ENCODE peak calls at places on chromosome 10, in four cellular contexts. One of them, this sample, is unnamed.

GRCh38 chr10:132575320-132576201 is 38.0 kb downstream of the INPP5A start:
- DNase-seq in neural crest cell: no peak
- DNase-seq in lung: no peak
- DNase-seq in HTR-8/SVneo: no peak
- DNase-seq in this sample: no peak

GRCh38 chr10:46301721-46302479 is 15.1 kb downstream of the ANTXRL start:
- DNase-seq in neural crest cell: no peak
- DNase-seq in lung: no peak
- DNase-seq in HTR-8/SVneo: no peak
- DNase-seq in this sample: no peak

GRCh38 chr10:35300063-35300699 is 36.1 kb upstream of the CCNY start:
- DNase-seq in neural crest cell: no peak
- DNase-seq in lung: no peak
- DNase-seq in HTR-8/SVneo: peak; percentile 57
- DNase-seq in this sample: no peak

GRCh38 chr10:125629758-125630376 is 53.1 kb downstream of the TEX36 start:
- DNase-seq in neural crest cell: no peak
- DNase-seq in lung: no peak
- DNase-seq in HTR-8/SVneo: peak; percentile 15
- DNase-seq in this sample: no peak

GRCh38 chr10:4546500-4546899 is 279.5 kb upstream of the AKR1E2 start:
- DNase-seq in neural crest cell: no peak
- DNase-seq in lung: no peak
- DNase-seq in HTR-8/SVneo: no peak
- DNase-seq in this sample: no peak

GRCh38 chr10:101536800-101537199 is 51.3 kb downstream of the POLL start:
- DNase-seq in neural crest cell: no peak
- DNase-seq in lung: no peak
- DNase-seq in HTR-8/SVneo: no peak
- DNase-seq in this sample: no peak

GRCh38 chr10:106910666-106911065 is 253.8 kb downstream of the SORCS1 start:
- DNase-seq in neural crest cell: no peak
- DNase-seq in lung: no peak
- DNase-seq in HTR-8/SVneo: no peak
- DNase-seq in this sample: no peak

GRCh38 chr10:31121074-31121685 is 89.5 kb upstream of the ZNF438 start:
- DNase-seq in neural crest cell: no peak
- DNase-seq in lung: no peak
- DNase-seq in HTR-8/SVneo: no peak
- DNase-seq in this sample: no peak

GRCh38 chr10:92267343-92267742 is 23.5 kb downstream of the CPEB3 start:
- DNase-seq in neural crest cell: no peak
- DNase-seq in lung: no peak
- DNase-seq in HTR-8/SVneo: no peak
- DNase-seq in this sample: no peak

GRCh38 chr10:28248092-28248491 is 54.8 kb downstream of the MPP7 start:
- DNase-seq in neural crest cell: no peak
- DNase-seq in lung: no peak
- DNase-seq in HTR-8/SVneo: no peak
- DNase-seq in this sample: no peak

GRCh38 chr10:13712799-13713581 is 126.2 kb downstream of the PRPF18 start:
- DNase-seq in neural crest cell: no peak
- DNase-seq in lung: peak; percentile 71
- DNase-seq in HTR-8/SVneo: peak; percentile 87
- DNase-seq in this sample: no peak

GRCh38 chr10:111034598-111035310 is 42.1 kb upstream of the ADRA2A start:
- DNase-seq in neural crest cell: no peak
- DNase-seq in lung: no peak
- DNase-seq in HTR-8/SVneo: peak; percentile 3
- DNase-seq in this sample: no peak

GRCh38 chr10:73589538-73590126 is 1.5 kb downstream of the USP54 start:
- DNase-seq in neural crest cell: no peak
- DNase-seq in lung: no peak
- DNase-seq in HTR-8/SVneo: no peak
- DNase-seq in this sample: no peak

GRCh38 chr10:48550977-48551376 is 53.9 kb downstream of the ARHGAP22 start:
- DNase-seq in neural crest cell: no peak
- DNase-seq in lung: no peak
- DNase-seq in HTR-8/SVneo: no peak
- DNase-seq in this sample: no peak

GRCh38 chr10:132437511-132437910 is 40.5 kb downstream of the PWWP2B start:
- DNase-seq in neural crest cell: no peak
- DNase-seq in lung: no peak
- DNase-seq in HTR-8/SVneo: no peak
- DNase-seq in this sample: no peak

GRCh38 chr10:91000985-91001384 is 80.1 kb upstream of the ANKRD1 start:
- DNase-seq in neural crest cell: no peak
- DNase-seq in lung: no peak
- DNase-seq in HTR-8/SVneo: no peak
- DNase-seq in this sample: no peak

GRCh38 chr10:97889461-97890265 is 40.0 kb downstream of the GOLGA7B start:
- DNase-seq in neural crest cell: no peak
- DNase-seq in lung: peak; percentile 70
- DNase-seq in HTR-8/SVneo: peak; percentile 83
- DNase-seq in this sample: peak; percentile 51

GRCh38 chr10:43292745-43293676 is 26.1 kb upstream of the RASGEF1A start:
- DNase-seq in neural crest cell: peak; percentile 36
- DNase-seq in lung: peak; percentile 58
- DNase-seq in HTR-8/SVneo: peak; percentile 70
- DNase-seq in this sample: peak; percentile 39

GRCh38 chr10:6530211-6530840 is 49.8 kb downstream of the PRKCQ start:
- DNase-seq in neural crest cell: no peak
- DNase-seq in lung: no peak
- DNase-seq in HTR-8/SVneo: no peak
- DNase-seq in this sample: no peak

GRCh38 chr10:1198453-1199344 is 142.5 kb downstream of the WDR37 start:
- DNase-seq in neural crest cell: no peak
- DNase-seq in lung: no peak
- DNase-seq in HTR-8/SVneo: no peak
- DNase-seq in this sample: no peak

GRCh38 chr10:97376413-97376812 is 24.7 kb downstream of the RRP12 start:
- DNase-seq in neural crest cell: no peak
- DNase-seq in lung: no peak
- DNase-seq in HTR-8/SVneo: no peak
- DNase-seq in this sample: no peak

GRCh38 chr10:14396441-14397048 is 65.8 kb upstream of the FRMD4A start:
- DNase-seq in neural crest cell: no peak
- DNase-seq in lung: no peak
- DNase-seq in HTR-8/SVneo: no peak
- DNase-seq in this sample: no peak

GRCh38 chr10:34157501-34157900 is 657.6 kb downstream of the PARD3 start:
- DNase-seq in neural crest cell: no peak
- DNase-seq in lung: no peak
- DNase-seq in HTR-8/SVneo: no peak
- DNase-seq in this sample: no peak

GRCh38 chr10:43217563-43218205 is 49.2 kb downstream of the RASGEF1A start:
- DNase-seq in neural crest cell: no peak
- DNase-seq in lung: no peak
- DNase-seq in HTR-8/SVneo: no peak
- DNase-seq in this sample: no peak

GRCh38 chr10:5413012-5413938 is 918 bp downstream of the NET1 start:
- DNase-seq in neural crest cell: peak; percentile 5
- DNase-seq in lung: no peak
- DNase-seq in HTR-8/SVneo: peak; percentile 33
- DNase-seq in this sample: no peak

GRCh38 chr10:52965489-52965888 is 192.9 kb upstream of the MBL2 start:
- DNase-seq in neural crest cell: no peak
- DNase-seq in lung: no peak
- DNase-seq in HTR-8/SVneo: no peak
- DNase-seq in this sample: no peak

GRCh38 chr10:80537705-80538480 is at the start of gene SH2D4B:
- DNase-seq in neural crest cell: no peak
- DNase-seq in lung: no peak
- DNase-seq in HTR-8/SVneo: no peak
- DNase-seq in this sample: no peak

GRCh38 chr10:11165591-11166543 is 148.2 kb downstream of the CELF2 start:
- DNase-seq in neural crest cell: peak; percentile 33
- DNase-seq in lung: no peak
- DNase-seq in HTR-8/SVneo: peak; percentile 10
- DNase-seq in this sample: peak; percentile 62

GRCh38 chr10:43205681-43206390 is 61.0 kb downstream of the RASGEF1A start:
- DNase-seq in neural crest cell: no peak
- DNase-seq in lung: no peak
- DNase-seq in HTR-8/SVneo: no peak
- DNase-seq in this sample: peak; percentile 1

GRCh38 chr10:74103560-74104248 is 46.9 kb downstream of the AP3M1 start:
- DNase-seq in neural crest cell: no peak
- DNase-seq in lung: no peak
- DNase-seq in HTR-8/SVneo: peak; percentile 28
- DNase-seq in this sample: no peak

GRCh38 chr10:84291389-84291788 is 37.0 kb upstream of the CCSER2 start:
- DNase-seq in neural crest cell: no peak
- DNase-seq in lung: no peak
- DNase-seq in HTR-8/SVneo: peak; percentile 24
- DNase-seq in this sample: peak; percentile 46

GRCh38 chr10:818010-818409 is 113.5 kb downstream of the LARP4B start:
- DNase-seq in neural crest cell: no peak
- DNase-seq in lung: no peak
- DNase-seq in HTR-8/SVneo: no peak
- DNase-seq in this sample: no peak

GRCh38 chr10:33566001-33566400 is 231.5 kb upstream of the NRP1 start:
- DNase-seq in neural crest cell: no peak
- DNase-seq in lung: no peak
- DNase-seq in HTR-8/SVneo: no peak
- DNase-seq in this sample: no peak